ENCODE peak calls at places on chromosomes 4 and X, in six cellular contexts. D is testis, C is heart left ventricle, A is lower leg skin, O is vagina, X is A549. H is an unnamed sample.

GRCh38 chrX:49993661-49994060 is 71.3 kb downstream of the CLCN5 start:
- DNase-seq in D (no peak), C (no peak), A (no peak), O (no peak), X (no peak), H (no peak)

GRCh38 chrX:69133561-69134542 is 31.4 kb downstream of the PJA1 start:
- DNase-seq in D (peak; percentile 53), C (no peak), A (no peak), O (no peak), X (peak; percentile 58), H (peak; percentile 53)

GRCh38 chr4:33626242-33626641 is 2618.1 kb downstream of the ARAP2 start:
- DNase-seq in D (no peak), C (no peak), A (no peak), O (no peak), X (no peak), H (no peak)

GRCh38 chr4:127967141-127967775 is 2.1 kb downstream of the ABHD18 start:
- DNase-seq in D (no peak), C (no peak), A (no peak), O (no peak), X (no peak), H (peak; percentile 24)

GRCh38 chr4:152095701-152096070 is 334.9 kb upstream of the GATB start:
- DNase-seq in D (no peak), C (no peak), A (peak; percentile 21), O (no peak), X (no peak), H (no peak)

GRCh38 chr4:36351082-36351666 is 69.8 kb downstream of the DTHD1 start:
- DNase-seq in D (peak; percentile 89), C (peak; percentile 47), A (no peak), O (no peak), X (peak; percentile 3), H (peak; percentile 17)

GRCh38 chr4:185143596-185143969 is 517 bp downstream of the SLC25A4 start:
- DNase-seq in D (peak; percentile 60), C (peak; percentile 83), A (peak; percentile 90), O (no peak), X (no peak), H (no peak)

GRCh38 chr4:87884976-87885574 is 52.3 kb downstream of the MEPE start:
- DNase-seq in D (no peak), C (no peak), A (no peak), O (no peak), X (no peak), H (no peak)

GRCh38 chrX:150270622-150271021 is 92.5 kb upstream of the MAMLD1 start:
- DNase-seq in D (no peak), C (no peak), A (peak; percentile 9), O (peak; percentile 16), X (no peak), H (no peak)

GRCh38 chrX:101223226-101223625 is 3.6 kb downstream of the DRP2 start:
- DNase-seq in D (no peak), C (no peak), A (no peak), O (no peak), X (no peak), H (no peak)

GRCh38 chr4:76659103-76659490 is 224.1 kb downstream of the SHROOM3 start:
- DNase-seq in D (no peak), C (no peak), A (no peak), O (no peak), X (no peak), H (no peak)

GRCh38 chr4:7124643-7125442 is 57.0 kb upstream of the GRPEL1 start:
- DNase-seq in D (peak; percentile 65), C (no peak), A (no peak), O (no peak), X (no peak), H (peak; percentile 34)

GRCh38 chr4:73687414-73687813 is 53.0 kb upstream of the CXCL8 start:
- DNase-seq in D (no peak), C (no peak), A (no peak), O (no peak), X (no peak), H (no peak)

GRCh38 chr4:52555356-52555716 is 103.8 kb downstream of the USP46 start:
- DNase-seq in D (no peak), C (no peak), A (no peak), O (no peak), X (no peak), H (no peak)

GRCh38 chr4:150207871-150208270 is 129.6 kb downstream of the DCLK2 start:
- DNase-seq in D (no peak), C (no peak), A (no peak), O (no peak), X (no peak), H (no peak)

GRCh38 chr4:103673983-103674382 is 45.8 kb downstream of the TACR3 start:
- DNase-seq in D (no peak), C (no peak), A (no peak), O (no peak), X (no peak), H (no peak)

GRCh38 chrX:69165116-69165651 is at the start of gene PJA1:
- DNase-seq in D (peak; percentile 81), C (peak; percentile 82), A (peak; percentile 92), O (peak; percentile 88), X (peak; percentile 62), H (peak; percentile 58)

GRCh38 chrX:100404851-100405250 is 5.2 kb downstream of the PCDH19 start:
- DNase-seq in D (no peak), C (no peak), A (no peak), O (no peak), X (no peak), H (no peak)

GRCh38 chr4:959338-960139 is 13.8 kb downstream of the DGKQ start:
- DNase-seq in D (no peak), C (no peak), A (peak; percentile 78), O (no peak), X (no peak), H (no peak)

GRCh38 chr4:177064724-177065394 is 244.8 kb upstream of the NEIL3 start:
- DNase-seq in D (no peak), C (no peak), A (no peak), O (no peak), X (no peak), H (no peak)

GRCh38 chrX:138487866-138488265 is 223.7 kb downstream of the FGF13 start:
- DNase-seq in D (no peak), C (no peak), A (no peak), O (no peak), X (no peak), H (no peak)

GRCh38 chr4:77012726-77013125 is 63.1 kb downstream of the CCNI start:
- DNase-seq in D (peak; percentile 61), C (peak; percentile 61), A (no peak), O (no peak), X (no peak), H (no peak)

GRCh38 chr4:3485011-3485881 is 22.1 kb downstream of the DOK7 start:
- DNase-seq in D (no peak), C (no peak), A (no peak), O (no peak), X (no peak), H (no peak)

GRCh38 chr4:3482707-3483106 is 19.6 kb downstream of the DOK7 start:
- DNase-seq in D (no peak), C (no peak), A (no peak), O (no peak), X (no peak), H (no peak)

GRCh38 chr4:3483471-3483921 is 20.4 kb downstream of the DOK7 start:
- DNase-seq in D (no peak), C (peak; percentile 93), A (no peak), O (no peak), X (no peak), H (no peak)

GRCh38 chr4:3485882-3486555 is 22.9 kb downstream of the DOK7 start:
- DNase-seq in D (no peak), C (no peak), A (no peak), O (no peak), X (no peak), H (no peak)

DNA sequence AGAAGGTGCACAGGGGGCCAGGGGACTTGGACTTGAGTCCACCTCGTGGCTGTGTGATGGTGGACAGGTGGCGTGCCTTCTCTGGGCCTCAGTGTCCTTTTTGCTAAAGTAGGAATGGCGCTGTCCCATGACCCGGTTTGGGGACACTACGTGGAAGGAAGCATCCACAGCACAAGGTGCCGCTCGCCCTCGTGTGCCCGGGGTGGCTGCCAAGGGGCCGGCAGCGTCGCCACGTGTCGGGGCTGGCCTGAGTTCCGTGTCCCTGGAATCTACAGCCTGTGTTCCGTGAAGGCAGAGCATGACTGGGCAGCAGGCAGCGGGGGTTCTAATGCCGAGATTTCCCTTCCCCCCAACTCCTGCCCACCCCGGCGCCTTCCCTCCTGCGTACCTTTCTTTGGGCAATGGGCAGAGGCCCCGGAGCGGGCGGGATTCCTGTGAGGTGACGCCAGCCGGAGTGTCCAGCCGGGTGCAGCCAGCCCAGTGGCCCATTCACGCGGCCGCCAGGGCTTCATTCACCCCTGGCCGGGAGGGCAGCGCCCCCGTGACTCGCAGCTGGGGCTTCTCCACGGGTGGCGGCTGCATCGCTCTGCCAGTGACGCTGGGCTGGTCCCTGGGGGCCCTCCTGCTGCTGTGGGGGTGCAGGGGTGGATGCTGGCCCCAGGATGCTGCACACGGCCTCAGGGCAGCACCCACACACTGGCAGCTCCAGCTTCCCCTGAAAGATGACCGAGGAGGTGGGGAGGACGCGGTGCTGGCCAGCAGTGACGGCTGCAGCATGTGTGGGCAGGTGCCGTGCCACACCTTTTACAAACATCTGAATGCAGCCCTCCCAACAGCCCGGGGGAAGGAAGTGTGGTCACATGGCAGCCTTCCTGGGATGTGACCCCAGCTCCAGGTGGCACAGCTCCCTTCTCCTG is 21.2 kb downstream of the DOK7 start:
- DNase-seq in D (no peak), C (peak; percentile 88), A (no peak), O (no peak), X (peak; percentile 23), H (no peak)
- TF ChIP-seq POLR2A in D (no peak), C (no peak), A (no peak), O (no peak), X (no peak), H (no peak)

DNA sequence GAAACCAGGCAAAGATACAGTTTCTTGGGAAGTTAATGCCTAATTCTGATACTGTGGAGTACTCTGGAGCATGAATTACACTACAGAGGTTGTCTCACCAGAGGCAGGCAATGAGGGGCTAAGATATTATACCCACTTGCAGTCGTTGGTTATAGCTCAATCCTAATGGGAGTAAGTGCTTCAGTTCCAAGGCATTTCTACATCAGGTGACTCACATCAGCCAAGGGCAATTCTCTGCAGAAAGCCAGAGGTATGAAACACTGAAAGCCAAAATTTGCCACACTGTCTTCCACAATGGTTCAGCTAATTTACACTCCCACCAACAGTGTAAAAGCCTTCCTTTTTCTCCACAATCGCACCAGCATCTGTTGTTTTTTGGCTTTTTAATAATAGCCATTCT is 174.0 kb upstream of the IL15 start:
- DNase-seq in D (no peak), C (no peak), A (no peak), O (no peak), X (no peak), H (no peak)
- TF ChIP-seq POLR2A in D (no peak), C (no peak), A (no peak), O (no peak), X (no peak), H (no peak)

GRCh38 chrX:128458888-128459287 is 406.7 kb upstream of the ACTRT1 start:
- DNase-seq in D (no peak), C (no peak), A (no peak), O (no peak), X (no peak), H (no peak)

GRCh38 chrX:128460835-128461234 is 408.6 kb upstream of the ACTRT1 start:
- DNase-seq in D (no peak), C (no peak), A (no peak), O (no peak), X (no peak), H (no peak)

GRCh38 chrX:128457674-128458073 is 405.5 kb upstream of the ACTRT1 start:
- DNase-seq in D (no peak), C (no peak), A (no peak), O (no peak), X (no peak), H (no peak)
- TF ChIP-seq POLR2A in D (no peak), C (no peak), A (no peak), O (no peak), X (no peak), H (no peak)

GRCh38 chrX:11758400-11759171 is 549 bp downstream of the MSL3 start:
- DNase-seq in D (peak; percentile 84), C (peak; percentile 92), A (peak; percentile 97), O (no peak), X (peak; percentile 70), H (peak; percentile 82)
- TF ChIP-seq POLR2A in D (no peak), C (no peak), A (no peak), O (no peak), X (peak; percentile 54), H (peak; percentile 54)

H was measured in K562.